ENCODE peak calls at places on chromosomes 6 and 20, in four cellular contexts. One of them, this sample, is unnamed.

GRCh38 chr6:74091133-74091793 is 395.3 kb downstream of the CD109 start:
- DNase-seq in HL-60: no peak
- DNase-seq in HCT116: peak
- DNase-seq in hepatocyte: peak
- DNase-seq in this sample: peak

GRCh38 chr20:44017905-44018683 is 103.4 kb downstream of the TOX2 start:
- DNase-seq in HL-60: no peak
- DNase-seq in HCT116: peak
- DNase-seq in hepatocyte: peak
- DNase-seq in this sample: no peak

GRCh38 chr6:108621117-108621516 is 60.4 kb downstream of the FOXO3 start:
- DNase-seq in HL-60: no peak
- DNase-seq in HCT116: peak
- DNase-seq in hepatocyte: no peak
- DNase-seq in this sample: no peak

GRCh38 chr20:44093249-44093582 is 93.8 kb downstream of the JPH2 start:
- DNase-seq in HL-60: no peak
- DNase-seq in HCT116: no peak
- DNase-seq in hepatocyte: no peak
- DNase-seq in this sample: no peak

GRCh38 chr6:100454571-100455229 is 10.0 kb downstream of the SIM1 start:
- DNase-seq in HL-60: no peak
- DNase-seq in HCT116: no peak
- DNase-seq in hepatocyte: no peak
- DNase-seq in this sample: peak

GRCh38 chr20:48823960-48824497 is 3.8 kb downstream of the PREX1 start:
- DNase-seq in HL-60: no peak
- DNase-seq in HCT116: no peak
- DNase-seq in hepatocyte: no peak
- DNase-seq in this sample: peak

GRCh38 chr6:110053395-110054240 is 75.5 kb downstream of the GPR6 start:
- DNase-seq in HL-60: no peak
- DNase-seq in HCT116: peak
- DNase-seq in hepatocyte: peak
- DNase-seq in this sample: peak

GRCh38 chr6:25053875-25054371 is 118.2 kb upstream of the RIPOR2 start:
- DNase-seq in HL-60: no peak
- DNase-seq in HCT116: no peak
- DNase-seq in hepatocyte: no peak
- DNase-seq in this sample: peak

GRCh38 chr6:150511313-150511712 is 88.4 kb upstream of the PLEKHG1 start:
- DNase-seq in HL-60: no peak
- DNase-seq in HCT116: no peak
- DNase-seq in hepatocyte: no peak
- DNase-seq in this sample: no peak

GRCh38 chr6:82624251-82624650 is 260.6 kb downstream of the TPBG start:
- DNase-seq in HL-60: no peak
- DNase-seq in HCT116: no peak
- DNase-seq in hepatocyte: no peak
- DNase-seq in this sample: no peak

GRCh38 chr6:112780498-112781096 is 433.5 kb downstream of the RFPL4B start:
- DNase-seq in HL-60: peak
- DNase-seq in HCT116: peak
- DNase-seq in hepatocyte: peak
- DNase-seq in this sample: peak

GRCh38 chr20:36893801-36894200 is 17.9 kb downstream of the TLDC2 start:
- DNase-seq in HL-60: no peak
- DNase-seq in HCT116: no peak
- DNase-seq in hepatocyte: no peak
- DNase-seq in this sample: no peak

GRCh38 chr6:153436346-153436745 is 305.3 kb upstream of the RGS17 start:
- DNase-seq in HL-60: no peak
- DNase-seq in HCT116: no peak
- DNase-seq in hepatocyte: no peak
- DNase-seq in this sample: no peak

GRCh38 chr6:133764011-133764812 is 124.7 kb upstream of the TCF21 start:
- DNase-seq in HL-60: no peak
- DNase-seq in HCT116: no peak
- DNase-seq in hepatocyte: no peak
- DNase-seq in this sample: no peak

GRCh38 chr20:5065489-5066383 is 54.0 kb downstream of the PCNA start:
- DNase-seq in HL-60: peak
- DNase-seq in HCT116: peak
- DNase-seq in hepatocyte: no peak
- DNase-seq in this sample: no peak

GRCh38 chr6:37696220-37696840 is 1.4 kb downstream of the MDGA1 start:
- DNase-seq in HL-60: no peak
- DNase-seq in HCT116: no peak
- DNase-seq in hepatocyte: peak
- DNase-seq in this sample: peak

GRCh38 chr20:14878676-14879019 is 541.2 kb upstream of the FLRT3 start:
- DNase-seq in HL-60: no peak
- DNase-seq in HCT116: no peak
- DNase-seq in hepatocyte: no peak
- DNase-seq in this sample: no peak

GRCh38 chr6:154648776-154649175 is 84.4 kb upstream of the SCAF8 start:
- DNase-seq in HL-60: no peak
- DNase-seq in HCT116: no peak
- DNase-seq in hepatocyte: no peak
- DNase-seq in this sample: no peak

GRCh38 chr6:44681782-44682181 is 294.3 kb downstream of the CDC5L start:
- DNase-seq in HL-60: no peak
- DNase-seq in HCT116: no peak
- DNase-seq in hepatocyte: no peak
- DNase-seq in this sample: no peak

GRCh38 chr20:733806-734205 is 34.5 kb downstream of the SLC52A3 start:
- DNase-seq in HL-60: no peak
- DNase-seq in HCT116: no peak
- DNase-seq in hepatocyte: no peak
- DNase-seq in this sample: no peak

GRCh38 chr6:104064876-104065275 is 794.8 kb downstream of the HACE1 start:
- DNase-seq in HL-60: no peak
- DNase-seq in HCT116: no peak
- DNase-seq in hepatocyte: no peak
- DNase-seq in this sample: no peak

GRCh38 chr6:138682722-138683521 is 90.6 kb upstream of the CCDC28A start:
- DNase-seq in HL-60: no peak
- DNase-seq in HCT116: no peak
- DNase-seq in hepatocyte: no peak
- DNase-seq in this sample: no peak

GRCh38 chr6:41546866-41547798 is 951 bp downstream of the FOXP4 start:
- DNase-seq in HL-60: no peak
- DNase-seq in HCT116: no peak
- DNase-seq in hepatocyte: peak
- DNase-seq in this sample: peak

GRCh38 chr6:5214570-5215052 is 46.1 kb downstream of the LYRM4 start:
- DNase-seq in HL-60: peak
- DNase-seq in HCT116: peak
- DNase-seq in hepatocyte: peak
- DNase-seq in this sample: no peak

GRCh38 chr6:4107873-4108272 is 27.5 kb downstream of the ECI2 start:
- DNase-seq in HL-60: no peak
- DNase-seq in HCT116: no peak
- DNase-seq in hepatocyte: no peak
- DNase-seq in this sample: no peak

GRCh38 chr20:50381771-50382593 is 128.2 kb upstream of the PTPN1 start:
- DNase-seq in HL-60: no peak
- DNase-seq in HCT116: no peak
- DNase-seq in hepatocyte: no peak
- DNase-seq in this sample: no peak

GRCh38 chr6:158536891-158537798 is 22.7 kb upstream of the TMEM181 start:
- DNase-seq in HL-60: no peak
- DNase-seq in HCT116: peak
- DNase-seq in hepatocyte: peak
- DNase-seq in this sample: peak

GRCh38 chr6:142935553-142936517 is 9.1 kb downstream of the HIVEP2 start:
- DNase-seq in HL-60: no peak
- DNase-seq in HCT116: no peak
- DNase-seq in hepatocyte: no peak
- DNase-seq in this sample: no peak

GRCh38 chr6:141955621-141956020 is 177.1 kb upstream of the GJE1 start:
- DNase-seq in HL-60: no peak
- DNase-seq in HCT116: no peak
- DNase-seq in hepatocyte: no peak
- DNase-seq in this sample: no peak

GRCh38 chr6:126723541-126724170 is 383.7 kb downstream of the CENPW start:
- DNase-seq in HL-60: no peak
- DNase-seq in HCT116: no peak
- DNase-seq in hepatocyte: no peak
- DNase-seq in this sample: no peak
- TF ChIP-seq CTCF in HL-60: no peak
- TF ChIP-seq CTCF in HCT116: no peak
- TF ChIP-seq CTCF in hepatocyte: no peak
- TF ChIP-seq CTCF in this sample: no peak

GRCh38 chr20:51935003-51935358 is 132.7 kb upstream of the SALL4 start:
- DNase-seq in HL-60: no peak
- DNase-seq in HCT116: no peak
- DNase-seq in hepatocyte: no peak
- DNase-seq in this sample: no peak
- TF ChIP-seq CTCF in HL-60: no peak
- TF ChIP-seq CTCF in HCT116: no peak
- TF ChIP-seq CTCF in hepatocyte: no peak
- TF ChIP-seq CTCF in this sample: no peak

GRCh38 chr20:19785886-19786285 is 27.8 kb downstream of the RIN2 start:
- DNase-seq in HL-60: no peak
- DNase-seq in HCT116: no peak
- DNase-seq in hepatocyte: no peak
- DNase-seq in this sample: no peak

GRCh38 chr20:19784511-19785172 is 26.6 kb downstream of the RIN2 start:
- DNase-seq in HL-60: peak
- DNase-seq in HCT116: peak
- DNase-seq in hepatocyte: peak
- DNase-seq in this sample: peak

GRCh38 chr20:19786311-19786710 is 28.3 kb downstream of the RIN2 start:
- DNase-seq in HL-60: peak
- DNase-seq in HCT116: no peak
- DNase-seq in hepatocyte: no peak
- DNase-seq in this sample: no peak

GRCh38 chr20:19783966-19784401 is 25.9 kb downstream of the RIN2 start:
- DNase-seq in HL-60: no peak
- DNase-seq in HCT116: no peak
- DNase-seq in hepatocyte: no peak
- DNase-seq in this sample: no peak

DNA sequence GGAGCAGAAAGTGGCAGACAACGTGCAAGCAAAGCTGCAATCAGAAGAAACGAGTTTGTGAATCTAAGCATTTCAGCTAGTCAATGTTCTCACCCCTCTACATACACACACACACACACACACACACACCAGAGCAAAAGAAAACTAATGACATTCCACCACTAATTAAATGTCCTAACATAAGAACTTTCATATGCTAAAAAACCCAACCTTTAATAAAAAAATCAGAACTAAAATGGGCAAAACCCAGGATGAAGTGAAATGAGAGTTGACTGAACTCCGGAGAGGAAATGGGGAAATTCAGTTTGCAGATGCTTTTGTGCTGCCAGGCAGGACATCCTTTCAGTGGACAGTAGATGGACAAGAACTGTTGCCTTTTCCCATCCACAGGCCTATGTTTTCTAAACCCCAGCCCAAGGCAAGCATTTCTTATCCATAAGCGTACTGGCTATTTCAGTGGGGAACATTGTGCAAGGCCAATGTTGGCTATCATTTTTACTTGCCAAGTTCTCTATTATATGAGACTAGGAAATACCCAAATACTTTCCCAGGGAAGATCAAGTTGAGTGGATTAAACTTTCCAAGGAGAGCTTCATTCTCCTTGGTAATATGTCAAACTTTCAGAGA is 27.2 kb downstream of the RIN2 start:
- DNase-seq in HL-60: no peak
- DNase-seq in HCT116: no peak
- DNase-seq in hepatocyte: no peak
- DNase-seq in this sample: no peak
- TF ChIP-seq CTCF in HL-60: no peak
- TF ChIP-seq CTCF in HCT116: no peak
- TF ChIP-seq CTCF in hepatocyte: no peak
- TF ChIP-seq CTCF in this sample: no peak

GRCh38 chr20:58868795-58869194 is 16.3 kb downstream of the GNAS start:
- DNase-seq in HL-60: no peak
- DNase-seq in HCT116: no peak
- DNase-seq in hepatocyte: peak
- DNase-seq in this sample: no peak

GRCh38 chr20:58867211-58867610 is 14.7 kb downstream of the GNAS start:
- DNase-seq in HL-60: no peak
- DNase-seq in HCT116: no peak
- DNase-seq in hepatocyte: no peak
- DNase-seq in this sample: no peak

GRCh38 chr20:58869662-58870227 is 17.2 kb downstream of the GNAS start:
- DNase-seq in HL-60: no peak
- DNase-seq in HCT116: no peak
- DNase-seq in hepatocyte: no peak
- DNase-seq in this sample: no peak

GRCh38 chr20:58864346-58864745 is 11.8 kb downstream of the GNAS start:
- DNase-seq in HL-60: no peak
- DNase-seq in HCT116: no peak
- DNase-seq in hepatocyte: no peak
- DNase-seq in this sample: peak
- TF ChIP-seq CTCF in HL-60: no peak
- TF ChIP-seq CTCF in HCT116: peak
- TF ChIP-seq CTCF in hepatocyte: no peak
- TF ChIP-seq CTCF in this sample: peak

GRCh38 chr6:160534050-160534696 is 129.9 kb downstream of the LPA start:
- DNase-seq in HL-60: no peak
- DNase-seq in HCT116: peak
- DNase-seq in hepatocyte: peak
- DNase-seq in this sample: peak
- TF ChIP-seq CTCF in HL-60: peak
- TF ChIP-seq CTCF in HCT116: peak
- TF ChIP-seq CTCF in hepatocyte: peak
- TF ChIP-seq CTCF in this sample: peak

DNA sequence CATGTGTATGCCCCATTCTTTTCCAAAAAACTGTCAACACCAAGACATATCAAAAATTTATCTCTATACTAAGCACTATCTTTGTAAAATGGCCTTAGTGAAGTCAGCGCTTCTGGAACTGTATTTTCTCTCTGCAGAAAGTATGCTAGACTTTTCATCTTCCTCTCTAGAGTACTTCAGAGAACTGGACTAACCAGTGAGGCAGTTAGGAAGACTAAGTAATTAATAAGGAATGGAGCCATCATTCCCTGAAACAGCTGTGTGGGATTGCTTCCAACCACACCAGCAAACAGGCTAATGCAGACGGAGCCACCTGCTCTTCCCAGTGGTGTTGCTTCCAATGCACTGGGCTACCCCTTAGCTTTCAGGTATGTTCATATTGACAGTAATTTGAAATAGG is 169.1 kb upstream of the FUT9 start:
- DNase-seq in HL-60: no peak
- DNase-seq in HCT116: no peak
- DNase-seq in hepatocyte: no peak
- DNase-seq in this sample: no peak
- TF ChIP-seq CTCF in HL-60: no peak
- TF ChIP-seq CTCF in HCT116: no peak
- TF ChIP-seq CTCF in hepatocyte: no peak
- TF ChIP-seq CTCF in this sample: no peak